ENCODE peak calls at places on chromosomes 16 and 17, in six cellular contexts. One of them, this sample, is unnamed.

GRCh38 chr17:10216213-10216982 is 18.0 kb upstream of the GAS7 start:
- DNase-seq in left lung: no peak
- DNase-seq in esophagus muscularis mucosa: no peak
- DNase-seq in NCI-H774: no peak
- DNase-seq in right cardiac atrium: no peak
- DNase-seq in AG09309: no peak
- DNase-seq in this sample: no peak

GRCh38 chr16:73122604-73123386 is 74.9 kb upstream of the ZFHX3 start:
- DNase-seq in right cardiac atrium: peak; percentile 82
- DNase-seq in NCI-H774: no peak
- DNase-seq in esophagus muscularis mucosa: no peak
- DNase-seq in left lung: peak; percentile 60
- DNase-seq in AG09309: no peak
- DNase-seq in this sample: no peak

GRCh38 chr16:8808613-8809353 is 11.1 kb downstream of the PMM2 start:
- DNase-seq in right cardiac atrium: no peak
- DNase-seq in esophagus muscularis mucosa: no peak
- DNase-seq in AG09309: no peak
- DNase-seq in NCI-H774: no peak
- DNase-seq in left lung: no peak
- DNase-seq in this sample: no peak

GRCh38 chr17:37483311-37484039 is 6.2 kb upstream of the DUSP14 start:
- DNase-seq in right cardiac atrium: no peak
- DNase-seq in NCI-H774: no peak
- DNase-seq in left lung: no peak
- DNase-seq in esophagus muscularis mucosa: no peak
- DNase-seq in AG09309: peak; percentile 76
- DNase-seq in this sample: peak; percentile 89

GRCh38 chr16:4692460-4693295 is 684 bp upstream of the NUDT16L1 start:
- DNase-seq in NCI-H774: no peak
- DNase-seq in esophagus muscularis mucosa: no peak
- DNase-seq in right cardiac atrium: peak; percentile 45
- DNase-seq in AG09309: no peak
- DNase-seq in left lung: no peak
- DNase-seq in this sample: no peak

GRCh38 chr17:48503747-48504146 is 27.1 kb downstream of the HOXB1 start:
- DNase-seq in esophagus muscularis mucosa: no peak
- DNase-seq in NCI-H774: no peak
- DNase-seq in left lung: no peak
- DNase-seq in right cardiac atrium: no peak
- DNase-seq in AG09309: no peak
- DNase-seq in this sample: no peak

GRCh38 chr16:82344157-82344556 is 174.1 kb upstream of the MPHOSPH6 start:
- DNase-seq in right cardiac atrium: no peak
- DNase-seq in NCI-H774: no peak
- DNase-seq in AG09309: no peak
- DNase-seq in esophagus muscularis mucosa: peak; percentile 79
- DNase-seq in left lung: no peak
- DNase-seq in this sample: no peak

GRCh38 chr16:86991679-86992078 is 325.5 kb downstream of the C16orf95 start:
- DNase-seq in NCI-H774: no peak
- DNase-seq in left lung: no peak
- DNase-seq in AG09309: no peak
- DNase-seq in esophagus muscularis mucosa: no peak
- DNase-seq in right cardiac atrium: no peak
- DNase-seq in this sample: no peak

GRCh38 chr17:2697611-2698162 is 13.9 kb downstream of the CLUH start:
- DNase-seq in AG09309: no peak
- DNase-seq in right cardiac atrium: no peak
- DNase-seq in esophagus muscularis mucosa: no peak
- DNase-seq in NCI-H774: no peak
- DNase-seq in left lung: peak; percentile 29
- DNase-seq in this sample: no peak

GRCh38 chr17:12765544-12765943 is 23.8 kb upstream of the ARHGAP44 start:
- DNase-seq in esophagus muscularis mucosa: no peak
- DNase-seq in left lung: no peak
- DNase-seq in right cardiac atrium: no peak
- DNase-seq in AG09309: peak; percentile 52
- DNase-seq in NCI-H774: no peak
- DNase-seq in this sample: no peak

GRCh38 chr16:86609115-86609514 is 30.8 kb downstream of the FOXL1 start:
- DNase-seq in right cardiac atrium: no peak
- DNase-seq in left lung: no peak
- DNase-seq in esophagus muscularis mucosa: no peak
- DNase-seq in AG09309: peak; percentile 83
- DNase-seq in NCI-H774: no peak
- DNase-seq in this sample: peak; percentile 86

GRCh38 chr16:77788196-77789084 is at the start of gene VAT1L:
- DNase-seq in right cardiac atrium: peak; percentile 68
- DNase-seq in NCI-H774: no peak
- DNase-seq in left lung: no peak
- DNase-seq in AG09309: no peak
- DNase-seq in esophagus muscularis mucosa: no peak
- DNase-seq in this sample: no peak

GRCh38 chr16:87855852-87856715 is 13.2 kb downstream of the SLC7A5 start:
- DNase-seq in left lung: peak; percentile 84
- DNase-seq in esophagus muscularis mucosa: no peak
- DNase-seq in AG09309: no peak
- DNase-seq in NCI-H774: no peak
- DNase-seq in right cardiac atrium: peak; percentile 81
- DNase-seq in this sample: no peak

GRCh38 chr16:7524419-7524818 is 191.8 kb downstream of the RBFOX1 start:
- DNase-seq in esophagus muscularis mucosa: no peak
- DNase-seq in left lung: no peak
- DNase-seq in NCI-H774: no peak
- DNase-seq in AG09309: no peak
- DNase-seq in right cardiac atrium: no peak
- DNase-seq in this sample: no peak

GRCh38 chr16:66617010-66617434 is 12.5 kb downstream of the CMTM3 start:
- DNase-seq in AG09309: no peak
- DNase-seq in left lung: no peak
- DNase-seq in right cardiac atrium: no peak
- DNase-seq in NCI-H774: no peak
- DNase-seq in esophagus muscularis mucosa: no peak
- DNase-seq in this sample: no peak

GRCh38 chr16:50460538-50461399 is 87.4 kb upstream of the NKD1 start:
- DNase-seq in AG09309: no peak
- DNase-seq in NCI-H774: no peak
- DNase-seq in esophagus muscularis mucosa: no peak
- DNase-seq in right cardiac atrium: no peak
- DNase-seq in left lung: no peak
- DNase-seq in this sample: no peak

GRCh38 chr17:40063915-40064531 is 1.3 kb downstream of the THRA start:
- DNase-seq in NCI-H774: no peak
- DNase-seq in left lung: peak; percentile 60
- DNase-seq in right cardiac atrium: peak; percentile 58
- DNase-seq in AG09309: no peak
- DNase-seq in esophagus muscularis mucosa: no peak
- DNase-seq in this sample: no peak

GRCh38 chr16:22898874-22899348 is 84.9 kb downstream of the HS3ST2 start:
- DNase-seq in left lung: peak; percentile 38
- DNase-seq in AG09309: peak; percentile 18
- DNase-seq in NCI-H774: peak; percentile 64
- DNase-seq in right cardiac atrium: peak; percentile 81
- DNase-seq in esophagus muscularis mucosa: no peak
- DNase-seq in this sample: no peak

GRCh38 chr17:12856451-12856850 is 67.2 kb downstream of the ARHGAP44 start:
- DNase-seq in left lung: no peak
- DNase-seq in right cardiac atrium: no peak
- DNase-seq in NCI-H774: no peak
- DNase-seq in AG09309: no peak
- DNase-seq in esophagus muscularis mucosa: no peak
- DNase-seq in this sample: no peak

GRCh38 chr16:46573834-46574159 is 47.4 kb downstream of the SHCBP1 start:
- DNase-seq in left lung: no peak
- DNase-seq in esophagus muscularis mucosa: no peak
- DNase-seq in NCI-H774: no peak
- DNase-seq in right cardiac atrium: no peak
- DNase-seq in AG09309: no peak
- DNase-seq in this sample: no peak

GRCh38 chr17:4332296-4332970 is 34.0 kb downstream of the UBE2G1 start:
- DNase-seq in right cardiac atrium: no peak
- DNase-seq in NCI-H774: no peak
- DNase-seq in left lung: no peak
- DNase-seq in AG09309: no peak
- DNase-seq in esophagus muscularis mucosa: no peak
- DNase-seq in this sample: no peak

GRCh38 chr17:2295575-2295974 is 8.0 kb downstream of the SMG6 start:
- DNase-seq in left lung: no peak
- DNase-seq in esophagus muscularis mucosa: no peak
- DNase-seq in NCI-H774: no peak
- DNase-seq in right cardiac atrium: no peak
- DNase-seq in AG09309: no peak
- DNase-seq in this sample: no peak

GRCh38 chr17:66468241-66469087 is 166.1 kb downstream of the PRKCA start:
- DNase-seq in NCI-H774: no peak
- DNase-seq in AG09309: no peak
- DNase-seq in left lung: peak; percentile 50
- DNase-seq in right cardiac atrium: no peak
- DNase-seq in esophagus muscularis mucosa: no peak
- DNase-seq in this sample: no peak

GRCh38 chr16:84503751-84504395 is 586 bp downstream of the MEAK7 start:
- DNase-seq in left lung: peak; percentile 33
- DNase-seq in NCI-H774: no peak
- DNase-seq in esophagus muscularis mucosa: no peak
- DNase-seq in AG09309: no peak
- DNase-seq in right cardiac atrium: no peak
- DNase-seq in this sample: no peak

GRCh38 chr17:66715745-66716156 is 119.2 kb upstream of the CACNG5 start:
- DNase-seq in esophagus muscularis mucosa: no peak
- DNase-seq in AG09309: peak; percentile 21
- DNase-seq in left lung: no peak
- DNase-seq in NCI-H774: peak; percentile 85
- DNase-seq in right cardiac atrium: no peak
- DNase-seq in this sample: no peak

GRCh38 chr16:22161999-22162657 is at the start of gene SDR42E2:
- DNase-seq in esophagus muscularis mucosa: no peak
- DNase-seq in AG09309: no peak
- DNase-seq in left lung: no peak
- DNase-seq in right cardiac atrium: no peak
- DNase-seq in NCI-H774: peak; percentile 47
- DNase-seq in this sample: no peak

GRCh38 chr16:49488740-49489525 is 115.3 kb downstream of the C16orf78 start:
- DNase-seq in NCI-H774: no peak
- DNase-seq in esophagus muscularis mucosa: no peak
- DNase-seq in AG09309: no peak
- DNase-seq in right cardiac atrium: no peak
- DNase-seq in left lung: peak; percentile 17
- DNase-seq in this sample: no peak

GRCh38 chr17:57289613-57290012 is 33.3 kb downstream of the MSI2 start:
- DNase-seq in esophagus muscularis mucosa: no peak
- DNase-seq in AG09309: no peak
- DNase-seq in NCI-H774: no peak
- DNase-seq in left lung: no peak
- DNase-seq in right cardiac atrium: no peak
- DNase-seq in this sample: no peak

GRCh38 chr16:4767872-4768548 is 1.0 kb upstream of the ZNF500 start:
- DNase-seq in NCI-H774: no peak
- DNase-seq in esophagus muscularis mucosa: no peak
- DNase-seq in left lung: peak; percentile 44
- DNase-seq in right cardiac atrium: no peak
- DNase-seq in AG09309: no peak
- DNase-seq in this sample: no peak

GRCh38 chr17:7393613-7394451 is 493 bp downstream of the PLSCR3 start:
- DNase-seq in right cardiac atrium: peak; percentile 62
- DNase-seq in esophagus muscularis mucosa: no peak
- DNase-seq in AG09309: no peak
- DNase-seq in NCI-H774: no peak
- DNase-seq in left lung: no peak
- DNase-seq in this sample: no peak

GRCh38 chr17:34582185-34582900 is 3.0 kb downstream of the TMEM132E start:
- DNase-seq in esophagus muscularis mucosa: no peak
- DNase-seq in right cardiac atrium: no peak
- DNase-seq in NCI-H774: no peak
- DNase-seq in AG09309: no peak
- DNase-seq in left lung: no peak
- DNase-seq in this sample: no peak

GRCh38 chr17:40402668-40403067 is 15.0 kb downstream of the TOP2A start:
- DNase-seq in NCI-H774: no peak
- DNase-seq in left lung: no peak
- DNase-seq in esophagus muscularis mucosa: no peak
- DNase-seq in AG09309: no peak
- DNase-seq in right cardiac atrium: no peak
- DNase-seq in this sample: no peak

GRCh38 chr16:4945560-4946502 is 8.9 kb upstream of the PPL start:
- DNase-seq in right cardiac atrium: peak; percentile 67
- DNase-seq in NCI-H774: no peak
- DNase-seq in left lung: peak; percentile 59
- DNase-seq in esophagus muscularis mucosa: no peak
- DNase-seq in AG09309: no peak
- DNase-seq in this sample: no peak

GRCh38 chr16:49858200-49859129 is 2.6 kb upstream of the ZNF423 start:
- DNase-seq in esophagus muscularis mucosa: no peak
- DNase-seq in AG09309: no peak
- DNase-seq in right cardiac atrium: peak; percentile 88
- DNase-seq in NCI-H774: no peak
- DNase-seq in left lung: no peak
- DNase-seq in this sample: no peak

GRCh38 chr17:49555495-49556018 is 20.1 kb upstream of the NXPH3 start:
- DNase-seq in left lung: no peak
- DNase-seq in NCI-H774: no peak
- DNase-seq in right cardiac atrium: peak; percentile 35
- DNase-seq in AG09309: no peak
- DNase-seq in esophagus muscularis mucosa: no peak
- DNase-seq in this sample: no peak